ENCODE peak calls at places on chromosomes 12 and 14, in six cellular contexts. One of them, this sample, is unnamed. For H3K4me1, the result is how much of the 10 kb centered on the place peaks cover.

GRCh38 chr12:27176765-27177164 is 67.3 kb upstream of the STK38L start:
- DNase-seq in A549: peak
- DNase-seq in gastrocnemius medialis: no peak
- DNase-seq in sigmoid colon: no peak
- DNase-seq in stomach: no peak
- DNase-seq in esophagus squamous epithelium: no peak
- DNase-seq in this sample: no peak

GRCh38 chr12:76244298-76244697 is 103.9 kb downstream of the BBS10 start:
- DNase-seq in A549: no peak
- DNase-seq in gastrocnemius medialis: no peak
- DNase-seq in sigmoid colon: no peak
- DNase-seq in stomach: no peak
- DNase-seq in esophagus squamous epithelium: no peak
- DNase-seq in this sample: no peak

GRCh38 chr12:53231859-53232640 is at the start of gene RARG:
- DNase-seq in A549: peak
- DNase-seq in gastrocnemius medialis: no peak
- DNase-seq in sigmoid colon: peak
- DNase-seq in stomach: peak
- DNase-seq in esophagus squamous epithelium: no peak
- DNase-seq in this sample: peak

GRCh38 chr12:11825278-11825677 is 175.8 kb downstream of the ETV6 start:
- DNase-seq in A549: no peak
- DNase-seq in gastrocnemius medialis: no peak
- DNase-seq in sigmoid colon: no peak
- DNase-seq in stomach: no peak
- DNase-seq in esophagus squamous epithelium: no peak
- DNase-seq in this sample: no peak

GRCh38 chr12:11568762-11569478 is 80.6 kb upstream of the ETV6 start:
- DNase-seq in A549: no peak
- DNase-seq in gastrocnemius medialis: no peak
- DNase-seq in sigmoid colon: no peak
- DNase-seq in stomach: no peak
- DNase-seq in esophagus squamous epithelium: no peak
- DNase-seq in this sample: no peak

GRCh38 chr14:23182372-23183014 is 967 bp downstream of the SLC7A8 start:
- DNase-seq in A549: no peak
- DNase-seq in gastrocnemius medialis: peak
- DNase-seq in sigmoid colon: no peak
- DNase-seq in stomach: peak
- DNase-seq in esophagus squamous epithelium: no peak
- DNase-seq in this sample: no peak

GRCh38 chr12:19739195-19739776 is 300.0 kb downstream of the AEBP2 start:
- DNase-seq in A549: peak
- DNase-seq in gastrocnemius medialis: no peak
- DNase-seq in sigmoid colon: no peak
- DNase-seq in stomach: no peak
- DNase-seq in esophagus squamous epithelium: no peak
- DNase-seq in this sample: peak

GRCh38 chr12:49259452-49259851 is 5.4 kb upstream of the TUBA1C start:
- DNase-seq in A549: no peak
- DNase-seq in gastrocnemius medialis: no peak
- DNase-seq in sigmoid colon: no peak
- DNase-seq in stomach: no peak
- DNase-seq in esophagus squamous epithelium: no peak
- DNase-seq in this sample: no peak

GRCh38 chr12:117158096-117158495 is 32.2 kb downstream of the FBXO21 start:
- DNase-seq in A549: no peak
- DNase-seq in gastrocnemius medialis: no peak
- DNase-seq in sigmoid colon: no peak
- DNase-seq in stomach: no peak
- DNase-seq in esophagus squamous epithelium: no peak
- DNase-seq in this sample: no peak

GRCh38 chr12:117162167-117162539 is 28.1 kb downstream of the FBXO21 start:
- DNase-seq in A549: no peak
- DNase-seq in gastrocnemius medialis: no peak
- DNase-seq in sigmoid colon: no peak
- DNase-seq in stomach: no peak
- DNase-seq in esophagus squamous epithelium: no peak
- DNase-seq in this sample: no peak

GRCh38 chr12:117159674-117160073 is 30.6 kb downstream of the FBXO21 start:
- DNase-seq in A549: no peak
- DNase-seq in gastrocnemius medialis: no peak
- DNase-seq in sigmoid colon: no peak
- DNase-seq in stomach: no peak
- DNase-seq in esophagus squamous epithelium: no peak
- DNase-seq in this sample: no peak

GRCh38 chr12:117161460-117162166 is 28.7 kb downstream of the FBXO21 start:
- DNase-seq in A549: no peak
- DNase-seq in gastrocnemius medialis: no peak
- DNase-seq in sigmoid colon: no peak
- DNase-seq in stomach: no peak
- DNase-seq in esophagus squamous epithelium: no peak
- DNase-seq in this sample: no peak

DNA sequence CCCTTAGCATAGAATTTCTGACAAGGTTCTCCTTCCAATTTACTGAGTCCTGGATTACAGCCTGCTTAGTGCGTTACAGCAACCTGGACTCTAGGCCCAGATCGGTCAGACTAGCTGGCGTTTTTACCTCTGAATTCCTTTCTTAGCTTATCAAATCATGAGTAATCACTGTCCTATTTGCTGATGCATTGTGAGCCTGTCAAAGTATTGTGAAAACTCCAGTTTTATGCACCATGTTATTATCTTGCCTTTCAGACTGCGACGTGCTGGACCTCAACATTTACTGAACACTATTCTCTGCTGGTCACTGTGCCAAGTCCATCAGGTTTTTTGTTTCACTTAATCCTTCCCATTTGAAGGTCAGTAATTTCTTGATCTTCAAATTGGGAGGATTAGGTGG is 31.4 kb downstream of the FBXO21 start:
- DNase-seq in A549: no peak
- DNase-seq in gastrocnemius medialis: no peak
- DNase-seq in sigmoid colon: no peak
- DNase-seq in stomach: no peak
- DNase-seq in esophagus squamous epithelium: no peak
- DNase-seq in this sample: no peak
- H3K4me1 ChIP-seq in A549: under half
- H3K4me1 ChIP-seq in gastrocnemius medialis: under half
- H3K4me1 ChIP-seq in sigmoid colon: under half
- H3K4me1 ChIP-seq in stomach: under half
- H3K4me1 ChIP-seq in esophagus squamous epithelium: under half
- H3K4me1 ChIP-seq in this sample: under half

GRCh38 chr14:103314496-103315277 is 19.4 kb upstream of the EIF5 start:
- DNase-seq in A549: no peak
- DNase-seq in gastrocnemius medialis: no peak
- DNase-seq in sigmoid colon: no peak
- DNase-seq in stomach: peak
- DNase-seq in esophagus squamous epithelium: no peak
- DNase-seq in this sample: no peak

GRCh38 chr14:103315941-103316340 is 18.1 kb upstream of the EIF5 start:
- DNase-seq in A549: no peak
- DNase-seq in gastrocnemius medialis: no peak
- DNase-seq in sigmoid colon: no peak
- DNase-seq in stomach: no peak
- DNase-seq in esophagus squamous epithelium: no peak
- DNase-seq in this sample: no peak

GRCh38 chr14:103316723-103317122 is 17.3 kb upstream of the EIF5 start:
- DNase-seq in A549: no peak
- DNase-seq in gastrocnemius medialis: no peak
- DNase-seq in sigmoid colon: no peak
- DNase-seq in stomach: no peak
- DNase-seq in esophagus squamous epithelium: no peak
- DNase-seq in this sample: no peak

GRCh38 chr14:103313704-103314103 is 20.3 kb upstream of the EIF5 start:
- DNase-seq in A549: no peak
- DNase-seq in gastrocnemius medialis: no peak
- DNase-seq in sigmoid colon: no peak
- DNase-seq in stomach: no peak
- DNase-seq in esophagus squamous epithelium: no peak
- DNase-seq in this sample: no peak

DNA sequence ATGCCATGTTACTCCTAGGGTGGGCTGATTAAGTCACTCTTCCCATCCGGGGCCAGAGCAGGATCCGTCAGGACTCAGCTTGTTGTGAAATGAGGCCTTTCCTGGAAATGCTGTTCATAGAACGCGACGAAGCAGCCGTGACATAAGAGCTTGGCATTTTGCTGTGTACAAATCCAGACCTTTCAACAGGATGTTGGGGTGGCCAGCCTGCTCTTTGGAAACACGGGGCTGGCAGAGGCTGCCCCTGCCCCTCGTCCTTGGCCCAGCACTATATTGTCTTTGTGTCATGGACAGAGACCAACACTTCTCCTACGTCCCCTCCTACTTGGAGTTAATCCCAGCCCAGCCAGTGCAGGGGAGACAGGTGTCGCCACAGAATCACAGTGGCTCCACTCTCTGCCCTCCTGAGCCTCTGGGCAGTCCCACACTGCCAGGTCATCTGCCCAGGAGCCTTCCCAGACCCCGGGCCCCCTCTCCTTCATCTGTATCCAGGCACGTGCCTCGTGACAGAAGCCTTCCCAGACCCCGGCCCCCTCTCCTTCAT is 18.6 kb upstream of the EIF5 start:
- DNase-seq in A549: no peak
- DNase-seq in gastrocnemius medialis: peak
- DNase-seq in sigmoid colon: no peak
- DNase-seq in stomach: no peak
- DNase-seq in esophagus squamous epithelium: no peak
- DNase-seq in this sample: no peak
- H3K4me3 ChIP-seq in A549: no peak
- H3K4me3 ChIP-seq in gastrocnemius medialis: no peak
- H3K4me3 ChIP-seq in sigmoid colon: no peak
- H3K4me3 ChIP-seq in stomach: no peak
- H3K4me3 ChIP-seq in esophagus squamous epithelium: no peak
- H3K4me3 ChIP-seq in this sample: no peak

DNA sequence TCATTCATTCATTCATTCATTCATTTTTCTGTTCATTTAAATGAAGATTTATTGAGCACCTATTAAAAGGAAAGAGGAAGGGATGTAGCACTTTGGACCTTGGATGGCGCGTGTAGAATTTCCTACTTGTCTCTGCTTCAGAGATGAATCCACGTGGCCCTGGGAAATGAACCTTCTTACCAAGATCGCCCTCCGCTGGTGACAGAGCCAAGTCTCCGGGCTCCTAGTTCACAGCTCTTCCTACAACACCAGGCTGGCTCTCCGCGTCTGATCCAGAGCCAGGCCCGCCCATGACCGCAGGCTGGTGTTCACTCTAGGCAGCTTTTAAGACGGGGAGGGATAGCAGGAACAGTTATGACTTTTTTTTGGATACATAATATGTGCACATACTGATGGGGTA is 70.9 kb upstream of the PIWIL1 start:
- DNase-seq in A549: no peak
- DNase-seq in gastrocnemius medialis: no peak
- DNase-seq in sigmoid colon: no peak
- DNase-seq in stomach: no peak
- DNase-seq in esophagus squamous epithelium: no peak
- DNase-seq in this sample: no peak
- TF ChIP-seq POLR2A in A549: no peak
- TF ChIP-seq POLR2A in gastrocnemius medialis: no peak
- TF ChIP-seq POLR2A in sigmoid colon: no peak
- TF ChIP-seq POLR2A in stomach: no peak
- TF ChIP-seq POLR2A in esophagus squamous epithelium: no peak
- TF ChIP-seq POLR2A in this sample: no peak

GRCh38 chr12:123237646-123238329 is 4.6 kb downstream of the MTRFR start:
- DNase-seq in A549: peak
- DNase-seq in gastrocnemius medialis: peak
- DNase-seq in sigmoid colon: peak
- DNase-seq in stomach: peak
- DNase-seq in esophagus squamous epithelium: no peak
- DNase-seq in this sample: peak
- H3K4me1 ChIP-seq in A549: under half
- H3K4me1 ChIP-seq in gastrocnemius medialis: under half
- H3K4me1 ChIP-seq in sigmoid colon: under half
- H3K4me1 ChIP-seq in stomach: under half
- H3K4me1 ChIP-seq in esophagus squamous epithelium: under half
- H3K4me1 ChIP-seq in this sample: under half

DNA sequence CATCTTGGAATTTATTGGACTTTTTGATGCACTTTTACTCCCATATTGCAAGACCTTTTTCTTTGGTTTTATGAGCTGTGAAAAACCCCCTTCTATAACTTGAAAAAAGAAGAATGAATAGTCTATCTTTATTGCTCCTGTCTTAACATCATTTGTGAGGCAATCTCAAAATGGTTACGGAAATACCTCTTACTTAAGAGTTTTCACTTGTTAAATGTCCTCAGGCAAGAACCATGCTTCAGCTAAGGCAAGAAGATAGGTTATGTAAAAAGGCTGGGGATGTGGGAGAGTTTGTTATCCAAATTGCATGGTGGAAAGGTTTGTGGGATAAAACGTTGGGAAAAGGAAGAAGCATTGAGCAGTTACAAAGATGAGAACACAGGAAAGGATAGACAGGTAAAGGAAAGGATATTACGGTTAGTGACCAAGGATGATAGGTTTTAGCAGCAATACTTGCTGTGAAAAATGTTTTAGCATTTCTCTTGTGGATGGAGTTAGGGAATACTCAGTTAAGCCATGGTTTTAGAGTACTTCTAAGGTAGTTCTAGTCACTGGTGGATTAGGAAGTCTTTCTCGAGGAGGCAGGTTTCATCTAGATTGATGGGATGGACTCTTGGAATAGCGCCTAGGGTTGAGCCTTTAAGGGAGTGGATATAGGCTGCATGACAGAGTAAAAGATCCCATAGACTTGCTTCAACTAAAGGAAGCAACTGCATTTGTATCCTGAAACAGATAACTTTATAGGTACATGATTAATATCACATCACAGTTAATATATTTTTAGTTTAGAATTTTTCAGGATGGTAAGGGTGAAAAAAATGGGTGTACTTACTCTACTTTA is 30.3 kb downstream of the MDM2 start:
- DNase-seq in A549: no peak
- DNase-seq in gastrocnemius medialis: no peak
- DNase-seq in sigmoid colon: no peak
- DNase-seq in stomach: no peak
- DNase-seq in esophagus squamous epithelium: no peak
- DNase-seq in this sample: no peak
- H3K4me3 ChIP-seq in A549: no peak
- H3K4me3 ChIP-seq in gastrocnemius medialis: no peak
- H3K4me3 ChIP-seq in sigmoid colon: no peak
- H3K4me3 ChIP-seq in stomach: no peak
- H3K4me3 ChIP-seq in esophagus squamous epithelium: no peak
- H3K4me3 ChIP-seq in this sample: no peak

DNA sequence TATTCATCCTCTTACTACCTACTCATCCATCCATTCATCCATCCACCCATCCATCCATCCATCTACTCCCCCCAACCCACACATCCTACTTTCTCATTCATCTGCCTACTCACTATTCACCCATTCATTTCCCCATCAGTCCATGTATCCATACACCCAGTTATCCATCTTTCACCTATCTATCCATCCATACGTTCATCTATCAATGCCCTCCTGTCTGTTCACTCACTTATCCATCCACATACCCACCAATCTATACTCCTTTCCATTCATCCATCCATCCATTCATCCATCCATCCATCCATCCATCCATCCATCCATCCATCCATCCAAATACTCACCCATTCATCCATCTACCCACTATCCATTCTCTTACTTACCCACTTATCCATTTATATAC is 117.8 kb upstream of the LHX5 start:
- DNase-seq in A549: no peak
- DNase-seq in gastrocnemius medialis: no peak
- DNase-seq in sigmoid colon: no peak
- DNase-seq in stomach: no peak
- DNase-seq in esophagus squamous epithelium: no peak
- DNase-seq in this sample: no peak
- TF ChIP-seq POLR2A in A549: no peak
- TF ChIP-seq POLR2A in gastrocnemius medialis: no peak
- TF ChIP-seq POLR2A in sigmoid colon: no peak
- TF ChIP-seq POLR2A in stomach: no peak
- TF ChIP-seq POLR2A in esophagus squamous epithelium: no peak
- TF ChIP-seq POLR2A in this sample: no peak

This sample was measured in tibial nerve.